ENCODE peak calls at places on chromosomes 12 and 14, in eight cellular contexts. R is breast epithelium, Z is lower leg skin, T is esophagus squamous epithelium, C is GM12892, B is body of pancreas, N is heart left ventricle, V is uterus. U is an unnamed sample.

GRCh38 chr12:64373204-64373603 is 17.4 kb downstream of the C12orf56 start:
- DNase-seq in R (no peak), Z (no peak), T (no peak), C (no peak), B (no peak), N (no peak), V (no peak), U (no peak)

GRCh38 chr14:89787525-89787924 is 167.0 kb downstream of the EFCAB11 start:
- DNase-seq in R (no peak), Z (no peak), T (no peak), C (no peak), B (no peak), N (no peak), V (no peak), U (no peak)

GRCh38 chr12:123232807-123233504 is at the start of the genes MPHOSPH9 and MTRFR:
- DNase-seq in R (peak; percentile 99), Z (peak; percentile 99), T (peak; percentile 95), C (peak; percentile 82), B (peak; percentile 100), N (peak; percentile 99), V (peak; percentile 99), U (peak; percentile 99)

GRCh38 chr14:100775831-100776591 is 49.3 kb downstream of the DLK1 start:
- DNase-seq in R (no peak), Z (no peak), T (no peak), C (no peak), B (no peak), N (no peak), V (peak; percentile 5), U (no peak)

GRCh38 chr14:101808020-101808641 is 46.6 kb downstream of the PPP2R5C start:
- DNase-seq in R (no peak), Z (no peak), T (no peak), C (no peak), B (peak; percentile 53), N (no peak), V (no peak), U (no peak)

GRCh38 chr14:90715495-90715894 is 100.7 kb downstream of the TTC7B start:
- DNase-seq in R (no peak), Z (no peak), T (no peak), C (no peak), B (no peak), N (no peak), V (no peak), U (no peak)

GRCh38 chr14:68309631-68310030 is 483.2 kb downstream of the ZFP36L1 start:
- DNase-seq in R (no peak), Z (peak; percentile 30), T (no peak), C (no peak), B (no peak), N (peak; percentile 30), V (no peak), U (no peak)

GRCh38 chr14:56278383-56278782 is 160.2 kb downstream of the PELI2 start:
- DNase-seq in R (no peak), Z (no peak), T (no peak), C (no peak), B (no peak), N (no peak), V (no peak), U (no peak)

GRCh38 chr14:76261371-76261811 is 109.7 kb downstream of the GPATCH2L start:
- DNase-seq in R (no peak), Z (no peak), T (no peak), C (no peak), B (no peak), N (no peak), V (no peak), U (no peak)

GRCh38 chr14:78162202-78162601 is 8.0 kb upstream of the NRXN3 start:
- DNase-seq in R (no peak), Z (no peak), T (no peak), C (no peak), B (no peak), N (no peak), V (no peak), U (no peak)

GRCh38 chr12:124537525-124538193 is 29.8 kb downstream of the NCOR2 start:
- DNase-seq in R (no peak), Z (no peak), T (no peak), C (no peak), B (no peak), N (no peak), V (no peak), U (peak; percentile 87)

GRCh38 chr12:111276189-111276588 is 92.7 kb downstream of the PHETA1 start:
- DNase-seq in R (no peak), Z (no peak), T (no peak), C (no peak), B (no peak), N (no peak), V (no peak), U (no peak)

GRCh38 chr14:64591809-64592208 is 42.0 kb downstream of the PPP1R36 start:
- DNase-seq in R (no peak), Z (no peak), T (no peak), C (no peak), B (no peak), N (no peak), V (no peak), U (no peak)

GRCh38 chr12:64808110-64808509 is 16.3 kb upstream of the TBC1D30 start:
- DNase-seq in R (no peak), Z (no peak), T (no peak), C (no peak), B (no peak), N (no peak), V (no peak), U (no peak)

GRCh38 chr12:65278576-65279386 is at the start of gene MSRB3:
- DNase-seq in R (peak; percentile 69), Z (peak; percentile 25), T (no peak), C (peak; percentile 37), B (peak; percentile 59), N (peak; percentile 89), V (peak; percentile 83), U (peak; percentile 54)

GRCh38 chr14:25048170-25049126 is 1.5 kb downstream of the STXBP6 start:
- DNase-seq in R (no peak), Z (peak; percentile 69), T (no peak), C (no peak), B (peak; percentile 84), N (peak; percentile 57), V (peak; percentile 57), U (no peak)

GRCh38 chr14:76781648-76782051 is 20.4 kb downstream of the VASH1 start:
- DNase-seq in R (no peak), Z (no peak), T (no peak), C (no peak), B (no peak), N (no peak), V (no peak), U (no peak)

GRCh38 chr12:27571463-27571862 is 47.5 kb downstream of the PPFIBP1 start:
- DNase-seq in R (no peak), Z (no peak), T (no peak), C (no peak), B (no peak), N (no peak), V (no peak), U (no peak)

GRCh38 chr12:10331642-10332239 is 24.1 kb downstream of the KLRD1 start:
- DNase-seq in R (no peak), Z (no peak), T (no peak), C (no peak), B (no peak), N (no peak), V (no peak), U (no peak)

GRCh38 chr14:71722885-71723284 is 209.3 kb upstream of the RGS6 start:
- DNase-seq in R (no peak), Z (no peak), T (no peak), C (no peak), B (no peak), N (no peak), V (no peak), U (no peak)

GRCh38 chr14:99689266-99690236 is 5.5 kb downstream of the CYP46A1 start:
- DNase-seq in R (peak; percentile 7), Z (no peak), T (no peak), C (no peak), B (no peak), N (no peak), V (peak; percentile 10), U (no peak)

GRCh38 chr12:48119078-48119833 is at the start of gene PFKM:
- DNase-seq in R (peak; percentile 79), Z (peak; percentile 78), T (peak; percentile 12), C (peak; percentile 73), B (peak; percentile 84), N (peak; percentile 87), V (peak; percentile 87), U (peak; percentile 89)
- TF ChIP-seq POLR2A in R (no peak), Z (no peak), T (no peak), C (peak; percentile 57), B (peak; percentile 17), N (no peak), V (peak; percentile 20), U (no peak)

GRCh38 chr12:4448943-4449861 is 3.6 kb upstream of the FGF6 start:
- DNase-seq in R (no peak), Z (no peak), T (no peak), C (no peak), B (no peak), N (no peak), V (no peak), U (no peak)
- TF ChIP-seq POLR2A in R (no peak), Z (no peak), T (no peak), C (no peak), B (no peak), N (no peak), V (no peak), U (no peak)

GRCh38 chr12:93380480-93381121 is 2.9 kb downstream of the NUDT4 start:
- DNase-seq in R (no peak), Z (no peak), T (no peak), C (no peak), B (no peak), N (no peak), V (no peak), U (no peak)
- TF ChIP-seq POLR2A in R (no peak), Z (no peak), T (no peak), C (no peak), B (no peak), N (no peak), V (no peak), U (no peak)

GRCh38 chr12:131797588-131797934 is 30.6 kb upstream of the MMP17 start:
- DNase-seq in R (no peak), Z (no peak), T (no peak), C (no peak), B (no peak), N (no peak), V (no peak), U (peak; percentile 69)
- TF ChIP-seq POLR2A in R (no peak), Z (no peak), T (no peak), C (no peak), B (no peak), N (no peak), V (no peak), U (no peak)

DNA sequence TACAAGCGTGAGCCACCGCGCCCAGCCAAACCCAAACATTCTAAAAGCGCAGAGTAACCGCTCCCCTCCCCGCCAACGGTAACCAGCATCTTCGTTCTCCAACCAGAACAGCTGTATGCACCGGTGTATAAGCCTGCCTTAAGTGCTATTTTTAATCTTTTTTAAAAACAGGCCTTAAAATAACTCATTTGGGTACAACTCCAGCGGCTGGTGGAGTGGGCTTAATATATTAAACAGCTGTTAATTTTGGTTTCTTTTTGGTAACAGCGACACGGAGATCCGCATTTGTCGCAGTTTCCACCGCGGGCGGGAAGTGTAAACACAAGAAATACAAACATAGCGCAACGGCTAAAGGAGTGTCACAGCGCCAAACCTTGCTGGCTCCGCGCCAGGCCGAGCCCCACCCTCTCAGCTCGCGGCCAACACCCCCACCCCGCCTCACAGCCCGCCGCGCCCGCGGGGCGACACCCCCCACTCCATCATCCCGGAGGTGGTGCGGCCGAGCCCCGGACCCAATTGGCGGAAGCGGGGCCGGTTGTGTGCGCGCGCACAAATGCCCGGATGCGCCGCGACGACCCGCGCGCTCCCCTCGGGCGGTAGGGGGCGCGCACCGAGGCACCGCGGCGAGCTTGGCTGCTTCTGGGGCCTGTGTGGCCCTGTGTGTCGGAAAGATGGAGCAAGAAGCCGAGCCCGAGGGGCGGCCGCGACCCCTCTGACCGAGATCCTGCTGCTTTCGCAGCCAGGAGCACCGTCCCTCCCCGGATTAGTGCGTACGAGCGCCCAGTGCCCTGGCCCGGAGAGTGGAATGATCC is at the start of gene MDM2:
- DNase-seq in R (peak; percentile 88), Z (peak; percentile 90), T (peak; percentile 78), C (peak; percentile 86), B (peak; percentile 98), N (peak; percentile 95), V (peak; percentile 95), U (peak; percentile 97)
- TF ChIP-seq POLR2A in R (peak; percentile 90), Z (peak; percentile 62), T (peak; percentile 93), C (peak; percentile 94), B (peak; percentile 92), N (no peak), V (peak; percentile 70), U (peak; percentile 96)

U was measured in upper lobe of left lung.